ENCODE peak calls at places on chromosomes 16 and 17, in ten cellular contexts. One of them, this sample, is unnamed.

GRCh38 chr17:15411556-15412198 is 55.7 kb downstream of the CDRT4 start:
- DNase-seq in prostate gland: no peak
- DNase-seq in A549: no peak
- DNase-seq in spleen: no peak
- DNase-seq in heart left ventricle: peak
- DNase-seq in right lobe of liver: no peak
- DNase-seq in GM12892: no peak
- DNase-seq in IMR-90: no peak
- DNase-seq in lower leg skin: peak
- DNase-seq in sigmoid colon: peak
- DNase-seq in this sample: no peak

GRCh38 chr17:880074-880870 is 98.1 kb downstream of the MRM3 start:
- DNase-seq in prostate gland: no peak
- DNase-seq in A549: no peak
- DNase-seq in spleen: no peak
- DNase-seq in heart left ventricle: peak
- DNase-seq in right lobe of liver: no peak
- DNase-seq in GM12892: no peak
- DNase-seq in IMR-90: peak
- DNase-seq in lower leg skin: no peak
- DNase-seq in sigmoid colon: no peak
- DNase-seq in this sample: peak

GRCh38 chr17:64615025-64615677 is 47.0 kb downstream of the SMURF2 start:
- DNase-seq in prostate gland: no peak
- DNase-seq in A549: no peak
- DNase-seq in spleen: no peak
- DNase-seq in heart left ventricle: no peak
- DNase-seq in right lobe of liver: no peak
- DNase-seq in GM12892: no peak
- DNase-seq in IMR-90: peak
- DNase-seq in lower leg skin: no peak
- DNase-seq in sigmoid colon: no peak
- DNase-seq in this sample: no peak

GRCh38 chr16:78007121-78007520 is 15.2 kb upstream of the CLEC3A start:
- DNase-seq in prostate gland: no peak
- DNase-seq in A549: no peak
- DNase-seq in spleen: no peak
- DNase-seq in heart left ventricle: no peak
- DNase-seq in right lobe of liver: no peak
- DNase-seq in GM12892: no peak
- DNase-seq in IMR-90: no peak
- DNase-seq in lower leg skin: no peak
- DNase-seq in sigmoid colon: no peak
- DNase-seq in this sample: no peak

GRCh38 chr17:50511058-50511457 is 2.8 kb downstream of the MYCBPAP start:
- DNase-seq in prostate gland: no peak
- DNase-seq in A549: no peak
- DNase-seq in spleen: peak
- DNase-seq in heart left ventricle: no peak
- DNase-seq in right lobe of liver: no peak
- DNase-seq in GM12892: peak
- DNase-seq in IMR-90: peak
- DNase-seq in lower leg skin: no peak
- DNase-seq in sigmoid colon: no peak
- DNase-seq in this sample: no peak

GRCh38 chr16:5070431-5071186 is 1.0 kb upstream of the ALG1 start:
- DNase-seq in prostate gland: no peak
- DNase-seq in A549: no peak
- DNase-seq in spleen: peak
- DNase-seq in heart left ventricle: no peak
- DNase-seq in right lobe of liver: no peak
- DNase-seq in GM12892: no peak
- DNase-seq in IMR-90: no peak
- DNase-seq in lower leg skin: no peak
- DNase-seq in sigmoid colon: peak
- DNase-seq in this sample: no peak

GRCh38 chr16:66519482-66519881 is 30.4 kb downstream of the TK2 start:
- DNase-seq in prostate gland: no peak
- DNase-seq in A549: no peak
- DNase-seq in spleen: no peak
- DNase-seq in heart left ventricle: no peak
- DNase-seq in right lobe of liver: peak
- DNase-seq in GM12892: no peak
- DNase-seq in IMR-90: no peak
- DNase-seq in lower leg skin: no peak
- DNase-seq in sigmoid colon: no peak
- DNase-seq in this sample: no peak

GRCh38 chr17:2212328-2212981 is 91.1 kb downstream of the SMG6 start:
- DNase-seq in prostate gland: no peak
- DNase-seq in A549: no peak
- DNase-seq in spleen: no peak
- DNase-seq in heart left ventricle: peak
- DNase-seq in right lobe of liver: no peak
- DNase-seq in GM12892: no peak
- DNase-seq in IMR-90: peak
- DNase-seq in lower leg skin: peak
- DNase-seq in sigmoid colon: peak
- DNase-seq in this sample: no peak

GRCh38 chr17:49260922-49261291 is 30.3 kb upstream of the PHOSPHO1 start:
- DNase-seq in prostate gland: no peak
- DNase-seq in A549: no peak
- DNase-seq in spleen: no peak
- DNase-seq in heart left ventricle: no peak
- DNase-seq in right lobe of liver: no peak
- DNase-seq in GM12892: no peak
- DNase-seq in IMR-90: no peak
- DNase-seq in lower leg skin: no peak
- DNase-seq in sigmoid colon: no peak
- DNase-seq in this sample: no peak

GRCh38 chr17:49259663-49260010 is 29.1 kb upstream of the PHOSPHO1 start:
- DNase-seq in prostate gland: no peak
- DNase-seq in A549: no peak
- DNase-seq in spleen: no peak
- DNase-seq in heart left ventricle: no peak
- DNase-seq in right lobe of liver: no peak
- DNase-seq in GM12892: no peak
- DNase-seq in IMR-90: no peak
- DNase-seq in lower leg skin: no peak
- DNase-seq in sigmoid colon: no peak
- DNase-seq in this sample: no peak

GRCh38 chr17:49257296-49257695 is 26.7 kb upstream of the PHOSPHO1 start:
- DNase-seq in prostate gland: no peak
- DNase-seq in A549: no peak
- DNase-seq in spleen: no peak
- DNase-seq in heart left ventricle: no peak
- DNase-seq in right lobe of liver: no peak
- DNase-seq in GM12892: no peak
- DNase-seq in IMR-90: no peak
- DNase-seq in lower leg skin: no peak
- DNase-seq in sigmoid colon: no peak
- DNase-seq in this sample: no peak

GRCh38 chr17:49266233-49266632 is 35.6 kb upstream of the PHOSPHO1 start:
- DNase-seq in prostate gland: no peak
- DNase-seq in A549: no peak
- DNase-seq in spleen: no peak
- DNase-seq in heart left ventricle: no peak
- DNase-seq in right lobe of liver: no peak
- DNase-seq in GM12892: no peak
- DNase-seq in IMR-90: no peak
- DNase-seq in lower leg skin: no peak
- DNase-seq in sigmoid colon: no peak
- DNase-seq in this sample: no peak

GRCh38 chr17:49260011-49260921 is 29.7 kb upstream of the PHOSPHO1 start:
- DNase-seq in prostate gland: peak
- DNase-seq in A549: peak
- DNase-seq in spleen: peak
- DNase-seq in heart left ventricle: peak
- DNase-seq in right lobe of liver: peak
- DNase-seq in GM12892: peak
- DNase-seq in IMR-90: peak
- DNase-seq in lower leg skin: peak
- DNase-seq in sigmoid colon: peak
- DNase-seq in this sample: peak
- TF ChIP-seq POLR2A in prostate gland: no peak
- TF ChIP-seq POLR2A in A549: peak
- TF ChIP-seq POLR2A in spleen: no peak
- TF ChIP-seq POLR2A in heart left ventricle: no peak
- TF ChIP-seq POLR2A in right lobe of liver: no peak
- TF ChIP-seq POLR2A in GM12892: no peak
- TF ChIP-seq POLR2A in IMR-90: peak
- TF ChIP-seq POLR2A in lower leg skin: no peak
- TF ChIP-seq POLR2A in sigmoid colon: no peak
- TF ChIP-seq POLR2A in this sample: no peak

GRCh38 chr16:87829988-87830672 is 39.2 kb downstream of the SLC7A5 start:
- DNase-seq in prostate gland: no peak
- DNase-seq in A549: peak
- DNase-seq in spleen: no peak
- DNase-seq in heart left ventricle: no peak
- DNase-seq in right lobe of liver: no peak
- DNase-seq in GM12892: no peak
- DNase-seq in IMR-90: no peak
- DNase-seq in lower leg skin: no peak
- DNase-seq in sigmoid colon: no peak
- DNase-seq in this sample: no peak

GRCh38 chr16:87832759-87833502 is 36.4 kb downstream of the SLC7A5 start:
- DNase-seq in prostate gland: no peak
- DNase-seq in A549: peak
- DNase-seq in spleen: peak
- DNase-seq in heart left ventricle: no peak
- DNase-seq in right lobe of liver: no peak
- DNase-seq in GM12892: no peak
- DNase-seq in IMR-90: no peak
- DNase-seq in lower leg skin: no peak
- DNase-seq in sigmoid colon: no peak
- DNase-seq in this sample: no peak

GRCh38 chr16:87830673-87831420 is 38.5 kb downstream of the SLC7A5 start:
- DNase-seq in prostate gland: no peak
- DNase-seq in A549: peak
- DNase-seq in spleen: no peak
- DNase-seq in heart left ventricle: no peak
- DNase-seq in right lobe of liver: no peak
- DNase-seq in GM12892: no peak
- DNase-seq in IMR-90: no peak
- DNase-seq in lower leg skin: no peak
- DNase-seq in sigmoid colon: no peak
- DNase-seq in this sample: no peak

GRCh38 chr16:87832137-87832527 is 37.2 kb downstream of the SLC7A5 start:
- DNase-seq in prostate gland: no peak
- DNase-seq in A549: peak
- DNase-seq in spleen: no peak
- DNase-seq in heart left ventricle: no peak
- DNase-seq in right lobe of liver: no peak
- DNase-seq in GM12892: no peak
- DNase-seq in IMR-90: no peak
- DNase-seq in lower leg skin: no peak
- DNase-seq in sigmoid colon: no peak
- DNase-seq in this sample: no peak

DNA sequence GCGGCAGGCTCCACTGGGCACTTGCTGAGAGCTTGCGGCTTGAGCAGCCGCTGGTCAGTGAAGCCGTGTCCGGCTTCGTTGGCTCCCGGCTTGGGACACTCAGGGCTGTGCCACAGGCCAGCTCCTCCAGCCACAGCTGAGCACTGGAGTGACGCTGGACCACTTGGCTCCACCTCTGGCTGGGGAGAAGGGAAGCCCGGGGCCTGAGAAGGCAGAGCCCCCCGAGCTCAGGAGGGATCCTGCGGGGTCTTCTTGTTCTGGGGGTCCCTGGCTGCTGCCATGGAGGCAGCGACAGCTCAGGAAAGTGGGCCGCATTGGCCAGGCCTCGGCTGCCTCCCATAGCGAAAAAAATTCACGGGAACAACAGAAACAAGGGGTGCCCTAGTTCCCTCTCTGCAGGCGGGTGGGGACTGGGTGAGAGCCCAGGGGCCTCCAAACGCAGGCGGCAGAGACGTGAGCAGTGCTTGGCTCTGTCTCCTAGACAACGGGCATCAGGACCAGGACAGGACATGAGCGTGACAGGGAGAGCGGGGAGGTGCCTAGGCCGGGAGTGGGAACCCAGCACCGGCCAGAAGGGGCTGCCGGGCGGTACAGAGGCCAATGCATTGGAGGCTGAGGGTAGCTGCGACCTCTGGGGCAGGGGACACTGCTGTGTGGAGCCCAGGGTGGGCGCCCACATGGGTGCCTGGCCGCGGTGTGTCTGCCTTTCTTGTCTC is 37.7 kb downstream of the SLC7A5 start:
- DNase-seq in prostate gland: no peak
- DNase-seq in A549: peak
- DNase-seq in spleen: no peak
- DNase-seq in heart left ventricle: no peak
- DNase-seq in right lobe of liver: no peak
- DNase-seq in GM12892: no peak
- DNase-seq in IMR-90: no peak
- DNase-seq in lower leg skin: no peak
- DNase-seq in sigmoid colon: no peak
- DNase-seq in this sample: no peak
- TF ChIP-seq POLR2A in prostate gland: no peak
- TF ChIP-seq POLR2A in A549: no peak
- TF ChIP-seq POLR2A in spleen: no peak
- TF ChIP-seq POLR2A in heart left ventricle: no peak
- TF ChIP-seq POLR2A in right lobe of liver: no peak
- TF ChIP-seq POLR2A in GM12892: no peak
- TF ChIP-seq POLR2A in IMR-90: no peak
- TF ChIP-seq POLR2A in lower leg skin: no peak
- TF ChIP-seq POLR2A in sigmoid colon: no peak
- TF ChIP-seq POLR2A in this sample: no peak

GRCh38 chr17:10793256-10793655 is 10.6 kb downstream of the TMEM238L start:
- DNase-seq in prostate gland: no peak
- DNase-seq in A549: no peak
- DNase-seq in spleen: no peak
- DNase-seq in heart left ventricle: no peak
- DNase-seq in right lobe of liver: no peak
- DNase-seq in GM12892: no peak
- DNase-seq in IMR-90: no peak
- DNase-seq in lower leg skin: no peak
- DNase-seq in sigmoid colon: no peak
- DNase-seq in this sample: no peak

GRCh38 chr17:10792156-10792555 is 11.7 kb downstream of the TMEM238L start:
- DNase-seq in prostate gland: no peak
- DNase-seq in A549: no peak
- DNase-seq in spleen: no peak
- DNase-seq in heart left ventricle: no peak
- DNase-seq in right lobe of liver: no peak
- DNase-seq in GM12892: no peak
- DNase-seq in IMR-90: no peak
- DNase-seq in lower leg skin: peak
- DNase-seq in sigmoid colon: no peak
- DNase-seq in this sample: no peak

GRCh38 chr17:10789694-10790271 is 14.1 kb downstream of the TMEM238L start:
- DNase-seq in prostate gland: no peak
- DNase-seq in A549: no peak
- DNase-seq in spleen: no peak
- DNase-seq in heart left ventricle: no peak
- DNase-seq in right lobe of liver: no peak
- DNase-seq in GM12892: no peak
- DNase-seq in IMR-90: no peak
- DNase-seq in lower leg skin: no peak
- DNase-seq in sigmoid colon: no peak
- DNase-seq in this sample: no peak

GRCh38 chr17:10787306-10788020 is 16.4 kb downstream of the TMEM238L start:
- DNase-seq in prostate gland: no peak
- DNase-seq in A549: no peak
- DNase-seq in spleen: no peak
- DNase-seq in heart left ventricle: no peak
- DNase-seq in right lobe of liver: no peak
- DNase-seq in GM12892: no peak
- DNase-seq in IMR-90: no peak
- DNase-seq in lower leg skin: no peak
- DNase-seq in sigmoid colon: no peak
- DNase-seq in this sample: no peak

GRCh38 chr17:10790491-10791401 is 13.2 kb downstream of the TMEM238L start:
- DNase-seq in prostate gland: peak
- DNase-seq in A549: no peak
- DNase-seq in spleen: no peak
- DNase-seq in heart left ventricle: no peak
- DNase-seq in right lobe of liver: no peak
- DNase-seq in GM12892: no peak
- DNase-seq in IMR-90: no peak
- DNase-seq in lower leg skin: no peak
- DNase-seq in sigmoid colon: no peak
- DNase-seq in this sample: peak
- TF ChIP-seq POLR2A in prostate gland: peak
- TF ChIP-seq POLR2A in A549: no peak
- TF ChIP-seq POLR2A in spleen: no peak
- TF ChIP-seq POLR2A in heart left ventricle: no peak
- TF ChIP-seq POLR2A in right lobe of liver: no peak
- TF ChIP-seq POLR2A in GM12892: peak
- TF ChIP-seq POLR2A in IMR-90: no peak
- TF ChIP-seq POLR2A in lower leg skin: no peak
- TF ChIP-seq POLR2A in sigmoid colon: no peak
- TF ChIP-seq POLR2A in this sample: no peak

GRCh38 chr16:23355106-23355670 is 53.1 kb downstream of the SCNN1B start:
- DNase-seq in prostate gland: no peak
- DNase-seq in A549: no peak
- DNase-seq in spleen: peak
- DNase-seq in heart left ventricle: no peak
- DNase-seq in right lobe of liver: no peak
- DNase-seq in GM12892: no peak
- DNase-seq in IMR-90: no peak
- DNase-seq in lower leg skin: no peak
- DNase-seq in sigmoid colon: peak
- DNase-seq in this sample: no peak
- TF ChIP-seq POLR2A in prostate gland: no peak
- TF ChIP-seq POLR2A in A549: no peak
- TF ChIP-seq POLR2A in spleen: no peak
- TF ChIP-seq POLR2A in heart left ventricle: no peak
- TF ChIP-seq POLR2A in right lobe of liver: no peak
- TF ChIP-seq POLR2A in GM12892: no peak
- TF ChIP-seq POLR2A in IMR-90: no peak
- TF ChIP-seq POLR2A in lower leg skin: no peak
- TF ChIP-seq POLR2A in sigmoid colon: no peak
- TF ChIP-seq POLR2A in this sample: no peak

This sample was measured in body of pancreas.